ENCODE peak calls at places on chromosomes 7 and 10, in ten cellular contexts. Q is esophagus squamous epithelium; D is mesothelial cell of epicardium; V is brain microvascular endothelial cell; J is RPMI8226; O is stimulated activated CD4-positive, alpha-beta T cell treated with anti-CD3 and anti-CD28 coated beads, Interleukin-4, amount 100 ng/mL, for 1 hour; T is occipital lobe; G is non-pigmented ciliary epithelial cell; R is HFFc6; P is stimulated activated CD8-positive, alpha-beta memory T cell treated with anti-CD3 and anti-CD28 coated beads, Interleukin-7, amount 100 ng/mL, for 24 hours. A is an unnamed sample.

GRCh38 chr7:123612024-123612423 is 10.4 kb downstream of the ASB15 start:
- DNase-seq in T (no peak), D (no peak), J (no peak), Q (no peak), P (no peak), G (no peak), V (no peak), R (no peak), O (no peak), A (no peak)

GRCh38 chr7:55133630-55134392 is 115.0 kb downstream of the EGFR start:
- DNase-seq in Q (no peak), G (peak), P (no peak), R (peak), T (no peak), D (no peak), O (no peak), V (peak), J (no peak), A (no peak)

GRCh38 chr7:138992052-138992531 is 10.9 kb upstream of the KIAA1549 start:
- DNase-seq in G (no peak), P (no peak), Q (no peak), D (no peak), V (no peak), J (no peak), O (no peak), R (peak), T (peak), A (no peak)

GRCh38 chr7:139587535-139587934 is 64.0 kb downstream of the CLEC2L start:
- DNase-seq in V (no peak), P (no peak), J (no peak), R (no peak), Q (no peak), O (no peak), T (no peak), G (no peak), D (no peak), A (no peak)

GRCh38 chr10:50635286-50635685 is 11.5 kb upstream of the SGMS1 start:
- DNase-seq in T (no peak), J (no peak), D (no peak), Q (no peak), O (no peak), G (peak), P (no peak), R (peak), V (peak), A (no peak)

GRCh38 chr10:11515596-11516418 is 95.6 kb downstream of the USP6NL start:
- DNase-seq in Q (no peak), T (no peak), R (peak), D (no peak), P (no peak), J (peak), V (peak), O (peak), G (peak), A (peak)

GRCh38 chr10:69645751-69646687 is 16.0 kb downstream of the FAM241B start:
- DNase-seq in V (no peak), Q (no peak), P (no peak), R (no peak), T (no peak), O (no peak), J (no peak), D (no peak), G (no peak), A (peak)

GRCh38 chr7:99762680-99763327 is 21.2 kb downstream of the CYP3A4 start:
- DNase-seq in R (peak), T (no peak), Q (no peak), P (no peak), D (no peak), J (no peak), G (peak), O (no peak), V (peak), A (no peak)

GRCh38 chr10:124162774-124163354 is 69.5 kb upstream of the CHST15 start:
- DNase-seq in J (no peak), R (no peak), P (no peak), G (no peak), T (no peak), V (no peak), D (no peak), Q (no peak), O (no peak), A (no peak)

GRCh38 chr7:158865462-158865922 is 9.1 kb downstream of the DYNC2I1 start:
- DNase-seq in J (no peak), G (no peak), O (no peak), P (no peak), T (no peak), R (no peak), V (no peak), Q (no peak), D (no peak), A (no peak)

GRCh38 chr10:60358282-60358681 is 31.4 kb downstream of the ANK3 start:
- DNase-seq in J (no peak), G (no peak), D (no peak), V (no peak), R (no peak), Q (no peak), T (no peak), O (no peak), P (no peak), A (no peak)

GRCh38 chr7:132430863-132431822 is 145.1 kb downstream of the PLXNA4 start:
- DNase-seq in J (no peak), G (peak), V (peak), Q (no peak), T (peak), R (peak), O (no peak), P (no peak), D (no peak), A (no peak)

GRCh38 chr7:81161459-81162075 is 242.7 kb upstream of the SEMA3C start:
- DNase-seq in D (no peak), Q (no peak), R (peak), G (peak), O (no peak), T (peak), P (no peak), V (peak), J (peak), A (peak)

GRCh38 chr7:74569501-74570075 is 87.9 kb upstream of the GTF2I start:
- DNase-seq in Q (no peak), R (no peak), V (no peak), T (no peak), P (no peak), G (no peak), D (no peak), O (no peak), J (peak), A (no peak)

GRCh38 chr10:111473361-111473760 is 396.5 kb downstream of the ADRA2A start:
- DNase-seq in D (no peak), P (no peak), R (no peak), G (no peak), J (no peak), Q (no peak), T (no peak), V (no peak), O (no peak), A (no peak)

GRCh38 chr7:99406557-99406956 is 1.8 kb downstream of the PDAP1 start:
- DNase-seq in P (no peak), V (no peak), R (no peak), T (no peak), J (no peak), O (no peak), Q (no peak), D (no peak), G (no peak), A (no peak)

GRCh38 chr7:111820621-111821020 is 258.3 kb upstream of the IMMP2L start:
- DNase-seq in Q (no peak), J (no peak), O (no peak), P (no peak), R (no peak), G (no peak), V (no peak), T (no peak), D (no peak), A (no peak)

GRCh38 chr10:103709341-103709920 is 145.9 kb downstream of the SH3PXD2A start:
- DNase-seq in P (no peak), D (no peak), O (no peak), R (peak), J (no peak), G (no peak), Q (no peak), T (peak), V (peak), A (peak)

GRCh38 chr7:151990567-151990966 is 34.3 kb downstream of the GALNTL5 start:
- DNase-seq in J (no peak), Q (no peak), V (peak), G (no peak), T (no peak), O (no peak), P (no peak), R (peak), D (no peak), A (no peak)

GRCh38 chr10:31963598-31963980 is 35.0 kb upstream of the ARHGAP12 start:
- DNase-seq in Q (no peak), D (no peak), J (no peak), P (no peak), R (no peak), T (no peak), V (no peak), O (no peak), G (no peak), A (no peak)

GRCh38 chr7:80478683-80479082 is 33.2 kb downstream of the GNAT3 start:
- DNase-seq in T (no peak), V (peak), G (no peak), D (no peak), P (no peak), J (no peak), R (peak), Q (no peak), O (no peak), A (no peak)

GRCh38 chr7:21969822-21970221 is 24.1 kb upstream of the CDCA7L start:
- DNase-seq in G (no peak), P (no peak), Q (no peak), D (no peak), J (no peak), V (no peak), R (no peak), O (no peak), T (no peak), A (no peak)

GRCh38 chr10:132697568-132698200 is 88.3 kb downstream of the NKX6-2 start:
- DNase-seq in O (no peak), R (no peak), G (no peak), V (no peak), D (no peak), T (no peak), P (no peak), Q (no peak), J (no peak), A (no peak)

GRCh38 chr7:158386355-158386618 is 201.3 kb downstream of the PTPRN2 start:
- DNase-seq in G (no peak), O (no peak), J (no peak), V (no peak), R (no peak), T (no peak), D (no peak), P (no peak), Q (no peak), A (no peak)

GRCh38 chr7:100126239-100126930 is 382 bp upstream of the MBLAC1 start:
- DNase-seq in D (no peak), G (no peak), P (no peak), R (no peak), V (no peak), T (peak), J (no peak), Q (no peak), O (no peak), A (no peak)

GRCh38 chr10:70323697-70324340 is 40.0 kb upstream of the NPFFR1 start:
- DNase-seq in V (no peak), O (no peak), T (no peak), D (no peak), P (no peak), G (no peak), R (no peak), Q (no peak), J (no peak), A (no peak)